ENCODE peak calls at places on chromosome 3, in seven cellular contexts. One of them, this sample, is unnamed.

GRCh38 chr3:21920431-21920830 is 169.4 kb upstream of the ZNF385D start:
- ATAC-seq in CD4-positive, alpha-beta T cell: no peak
- ATAC-seq in stimulated activated effector memory CD8-positive, alpha-beta T cell treated with anti-CD3 and anti-CD28 coated beads, Interleukin-12 subunit alpha, Interleukin-12 subunit beta, amount 100 ng/mL, for 72 hours: no peak
- ATAC-seq in left cardiac atrium: peak
- ATAC-seq in esophagus mucosa: no peak
- ATAC-seq in mucosa of descending colon: no peak
- ATAC-seq in activated naive CD4-positive, alpha-beta T cell treated with anti-CD3 and anti-CD28 coated beads, Interleukin-2, amount 50 U/mL, for 72 hours: no peak
- ATAC-seq in this sample: no peak

GRCh38 chr3:138113309-138113708 is 2.1 kb downstream of the DZIP1L start:
- ATAC-seq in CD4-positive, alpha-beta T cell: no peak
- ATAC-seq in stimulated activated effector memory CD8-positive, alpha-beta T cell treated with anti-CD3 and anti-CD28 coated beads, Interleukin-12 subunit alpha, Interleukin-12 subunit beta, amount 100 ng/mL, for 72 hours: no peak
- ATAC-seq in left cardiac atrium: no peak
- ATAC-seq in esophagus mucosa: peak
- ATAC-seq in mucosa of descending colon: no peak
- ATAC-seq in activated naive CD4-positive, alpha-beta T cell treated with anti-CD3 and anti-CD28 coated beads, Interleukin-2, amount 50 U/mL, for 72 hours: no peak
- ATAC-seq in this sample: no peak

GRCh38 chr3:156610154-156610553 is 55.2 kb upstream of the SSR3 start:
- ATAC-seq in CD4-positive, alpha-beta T cell: no peak
- ATAC-seq in stimulated activated effector memory CD8-positive, alpha-beta T cell treated with anti-CD3 and anti-CD28 coated beads, Interleukin-12 subunit alpha, Interleukin-12 subunit beta, amount 100 ng/mL, for 72 hours: no peak
- ATAC-seq in left cardiac atrium: no peak
- ATAC-seq in esophagus mucosa: no peak
- ATAC-seq in mucosa of descending colon: peak
- ATAC-seq in activated naive CD4-positive, alpha-beta T cell treated with anti-CD3 and anti-CD28 coated beads, Interleukin-2, amount 50 U/mL, for 72 hours: no peak
- ATAC-seq in this sample: no peak

GRCh38 chr3:102162251-102162650 is 272.6 kb upstream of the ZPLD1 start:
- ATAC-seq in CD4-positive, alpha-beta T cell: no peak
- ATAC-seq in stimulated activated effector memory CD8-positive, alpha-beta T cell treated with anti-CD3 and anti-CD28 coated beads, Interleukin-12 subunit alpha, Interleukin-12 subunit beta, amount 100 ng/mL, for 72 hours: peak
- ATAC-seq in left cardiac atrium: no peak
- ATAC-seq in esophagus mucosa: no peak
- ATAC-seq in mucosa of descending colon: no peak
- ATAC-seq in activated naive CD4-positive, alpha-beta T cell treated with anti-CD3 and anti-CD28 coated beads, Interleukin-2, amount 50 U/mL, for 72 hours: peak
- ATAC-seq in this sample: peak

GRCh38 chr3:185318136-185318535 is 44.8 kb upstream of the MAP3K13 start:
- ATAC-seq in CD4-positive, alpha-beta T cell: no peak
- ATAC-seq in stimulated activated effector memory CD8-positive, alpha-beta T cell treated with anti-CD3 and anti-CD28 coated beads, Interleukin-12 subunit alpha, Interleukin-12 subunit beta, amount 100 ng/mL, for 72 hours: no peak
- ATAC-seq in left cardiac atrium: peak
- ATAC-seq in esophagus mucosa: peak
- ATAC-seq in mucosa of descending colon: peak
- ATAC-seq in activated naive CD4-positive, alpha-beta T cell treated with anti-CD3 and anti-CD28 coated beads, Interleukin-2, amount 50 U/mL, for 72 hours: no peak
- ATAC-seq in this sample: no peak

GRCh38 chr3:94049267-94049666 is 13.4 kb downstream of the DHFR2 start:
- ATAC-seq in CD4-positive, alpha-beta T cell: no peak
- ATAC-seq in stimulated activated effector memory CD8-positive, alpha-beta T cell treated with anti-CD3 and anti-CD28 coated beads, Interleukin-12 subunit alpha, Interleukin-12 subunit beta, amount 100 ng/mL, for 72 hours: peak
- ATAC-seq in left cardiac atrium: no peak
- ATAC-seq in esophagus mucosa: no peak
- ATAC-seq in mucosa of descending colon: no peak
- ATAC-seq in activated naive CD4-positive, alpha-beta T cell treated with anti-CD3 and anti-CD28 coated beads, Interleukin-2, amount 50 U/mL, for 72 hours: no peak
- ATAC-seq in this sample: peak

GRCh38 chr3:141484701-141485287 is 2.0 kb upstream of the RASA2 start:
- ATAC-seq in CD4-positive, alpha-beta T cell: no peak
- ATAC-seq in stimulated activated effector memory CD8-positive, alpha-beta T cell treated with anti-CD3 and anti-CD28 coated beads, Interleukin-12 subunit alpha, Interleukin-12 subunit beta, amount 100 ng/mL, for 72 hours: no peak
- ATAC-seq in left cardiac atrium: no peak
- ATAC-seq in esophagus mucosa: no peak
- ATAC-seq in mucosa of descending colon: no peak
- ATAC-seq in activated naive CD4-positive, alpha-beta T cell treated with anti-CD3 and anti-CD28 coated beads, Interleukin-2, amount 50 U/mL, for 72 hours: no peak
- ATAC-seq in this sample: no peak

GRCh38 chr3:29972594-29972993 is 633.8 kb upstream of the TGFBR2 start:
- ATAC-seq in CD4-positive, alpha-beta T cell: no peak
- ATAC-seq in stimulated activated effector memory CD8-positive, alpha-beta T cell treated with anti-CD3 and anti-CD28 coated beads, Interleukin-12 subunit alpha, Interleukin-12 subunit beta, amount 100 ng/mL, for 72 hours: no peak
- ATAC-seq in left cardiac atrium: peak
- ATAC-seq in esophagus mucosa: no peak
- ATAC-seq in mucosa of descending colon: no peak
- ATAC-seq in activated naive CD4-positive, alpha-beta T cell treated with anti-CD3 and anti-CD28 coated beads, Interleukin-2, amount 50 U/mL, for 72 hours: no peak
- ATAC-seq in this sample: no peak

GRCh38 chr3:15795563-15796308 is 2.0 kb downstream of the ANKRD28 start:
- ATAC-seq in CD4-positive, alpha-beta T cell: peak
- ATAC-seq in stimulated activated effector memory CD8-positive, alpha-beta T cell treated with anti-CD3 and anti-CD28 coated beads, Interleukin-12 subunit alpha, Interleukin-12 subunit beta, amount 100 ng/mL, for 72 hours: peak
- ATAC-seq in left cardiac atrium: peak
- ATAC-seq in esophagus mucosa: no peak
- ATAC-seq in mucosa of descending colon: peak
- ATAC-seq in activated naive CD4-positive, alpha-beta T cell treated with anti-CD3 and anti-CD28 coated beads, Interleukin-2, amount 50 U/mL, for 72 hours: peak
- ATAC-seq in this sample: peak

GRCh38 chr3:39287216-39287858 is 7.5 kb upstream of the CX3CR1 start:
- ATAC-seq in CD4-positive, alpha-beta T cell: no peak
- ATAC-seq in stimulated activated effector memory CD8-positive, alpha-beta T cell treated with anti-CD3 and anti-CD28 coated beads, Interleukin-12 subunit alpha, Interleukin-12 subunit beta, amount 100 ng/mL, for 72 hours: no peak
- ATAC-seq in left cardiac atrium: no peak
- ATAC-seq in esophagus mucosa: no peak
- ATAC-seq in mucosa of descending colon: no peak
- ATAC-seq in activated naive CD4-positive, alpha-beta T cell treated with anti-CD3 and anti-CD28 coated beads, Interleukin-2, amount 50 U/mL, for 72 hours: no peak
- ATAC-seq in this sample: no peak

GRCh38 chr3:30752961-30753360 is 141.5 kb downstream of the GADL1 start:
- ATAC-seq in CD4-positive, alpha-beta T cell: no peak
- ATAC-seq in stimulated activated effector memory CD8-positive, alpha-beta T cell treated with anti-CD3 and anti-CD28 coated beads, Interleukin-12 subunit alpha, Interleukin-12 subunit beta, amount 100 ng/mL, for 72 hours: no peak
- ATAC-seq in left cardiac atrium: peak
- ATAC-seq in esophagus mucosa: peak
- ATAC-seq in mucosa of descending colon: peak
- ATAC-seq in activated naive CD4-positive, alpha-beta T cell treated with anti-CD3 and anti-CD28 coated beads, Interleukin-2, amount 50 U/mL, for 72 hours: no peak
- ATAC-seq in this sample: no peak

GRCh38 chr3:142863010-142863787 is 25.7 kb downstream of the PCOLCE2 start:
- ATAC-seq in CD4-positive, alpha-beta T cell: no peak
- ATAC-seq in stimulated activated effector memory CD8-positive, alpha-beta T cell treated with anti-CD3 and anti-CD28 coated beads, Interleukin-12 subunit alpha, Interleukin-12 subunit beta, amount 100 ng/mL, for 72 hours: peak
- ATAC-seq in left cardiac atrium: peak
- ATAC-seq in esophagus mucosa: peak
- ATAC-seq in mucosa of descending colon: peak
- ATAC-seq in activated naive CD4-positive, alpha-beta T cell treated with anti-CD3 and anti-CD28 coated beads, Interleukin-2, amount 50 U/mL, for 72 hours: peak
- ATAC-seq in this sample: peak

GRCh38 chr3:24100694-24101402 is 155.8 kb downstream of the NR1D2 start:
- ATAC-seq in CD4-positive, alpha-beta T cell: no peak
- ATAC-seq in stimulated activated effector memory CD8-positive, alpha-beta T cell treated with anti-CD3 and anti-CD28 coated beads, Interleukin-12 subunit alpha, Interleukin-12 subunit beta, amount 100 ng/mL, for 72 hours: peak
- ATAC-seq in left cardiac atrium: peak
- ATAC-seq in esophagus mucosa: no peak
- ATAC-seq in mucosa of descending colon: no peak
- ATAC-seq in activated naive CD4-positive, alpha-beta T cell treated with anti-CD3 and anti-CD28 coated beads, Interleukin-2, amount 50 U/mL, for 72 hours: no peak
- ATAC-seq in this sample: no peak

GRCh38 chr3:165744025-165744424 is 93.2 kb downstream of the BCHE start:
- ATAC-seq in CD4-positive, alpha-beta T cell: no peak
- ATAC-seq in stimulated activated effector memory CD8-positive, alpha-beta T cell treated with anti-CD3 and anti-CD28 coated beads, Interleukin-12 subunit alpha, Interleukin-12 subunit beta, amount 100 ng/mL, for 72 hours: no peak
- ATAC-seq in left cardiac atrium: no peak
- ATAC-seq in esophagus mucosa: no peak
- ATAC-seq in mucosa of descending colon: peak
- ATAC-seq in activated naive CD4-positive, alpha-beta T cell treated with anti-CD3 and anti-CD28 coated beads, Interleukin-2, amount 50 U/mL, for 72 hours: no peak
- ATAC-seq in this sample: no peak

GRCh38 chr3:8238434-8238833 is 263.2 kb upstream of the LMCD1 start:
- ATAC-seq in CD4-positive, alpha-beta T cell: no peak
- ATAC-seq in stimulated activated effector memory CD8-positive, alpha-beta T cell treated with anti-CD3 and anti-CD28 coated beads, Interleukin-12 subunit alpha, Interleukin-12 subunit beta, amount 100 ng/mL, for 72 hours: no peak
- ATAC-seq in left cardiac atrium: no peak
- ATAC-seq in esophagus mucosa: no peak
- ATAC-seq in mucosa of descending colon: no peak
- ATAC-seq in activated naive CD4-positive, alpha-beta T cell treated with anti-CD3 and anti-CD28 coated beads, Interleukin-2, amount 50 U/mL, for 72 hours: no peak
- ATAC-seq in this sample: no peak

GRCh38 chr3:95356764-95357501 is 1294.1 kb downstream of the NSUN3 start:
- ATAC-seq in CD4-positive, alpha-beta T cell: no peak
- ATAC-seq in stimulated activated effector memory CD8-positive, alpha-beta T cell treated with anti-CD3 and anti-CD28 coated beads, Interleukin-12 subunit alpha, Interleukin-12 subunit beta, amount 100 ng/mL, for 72 hours: no peak
- ATAC-seq in left cardiac atrium: no peak
- ATAC-seq in esophagus mucosa: no peak
- ATAC-seq in mucosa of descending colon: no peak
- ATAC-seq in activated naive CD4-positive, alpha-beta T cell treated with anti-CD3 and anti-CD28 coated beads, Interleukin-2, amount 50 U/mL, for 72 hours: no peak
- ATAC-seq in this sample: no peak

GRCh38 chr3:146163584-146163983 is 2.6 kb upstream of the PLOD2 start:
- ATAC-seq in CD4-positive, alpha-beta T cell: no peak
- ATAC-seq in stimulated activated effector memory CD8-positive, alpha-beta T cell treated with anti-CD3 and anti-CD28 coated beads, Interleukin-12 subunit alpha, Interleukin-12 subunit beta, amount 100 ng/mL, for 72 hours: no peak
- ATAC-seq in left cardiac atrium: no peak
- ATAC-seq in esophagus mucosa: peak
- ATAC-seq in mucosa of descending colon: no peak
- ATAC-seq in activated naive CD4-positive, alpha-beta T cell treated with anti-CD3 and anti-CD28 coated beads, Interleukin-2, amount 50 U/mL, for 72 hours: no peak
- ATAC-seq in this sample: no peak

GRCh38 chr3:156797368-156797767 is 28.8 kb upstream of the LEKR1 start:
- ATAC-seq in CD4-positive, alpha-beta T cell: no peak
- ATAC-seq in stimulated activated effector memory CD8-positive, alpha-beta T cell treated with anti-CD3 and anti-CD28 coated beads, Interleukin-12 subunit alpha, Interleukin-12 subunit beta, amount 100 ng/mL, for 72 hours: no peak
- ATAC-seq in left cardiac atrium: no peak
- ATAC-seq in esophagus mucosa: no peak
- ATAC-seq in mucosa of descending colon: no peak
- ATAC-seq in activated naive CD4-positive, alpha-beta T cell treated with anti-CD3 and anti-CD28 coated beads, Interleukin-2, amount 50 U/mL, for 72 hours: no peak
- ATAC-seq in this sample: no peak

GRCh38 chr3:126758882-126759281 is 54.8 kb downstream of the CHCHD6 start:
- ATAC-seq in CD4-positive, alpha-beta T cell: no peak
- ATAC-seq in stimulated activated effector memory CD8-positive, alpha-beta T cell treated with anti-CD3 and anti-CD28 coated beads, Interleukin-12 subunit alpha, Interleukin-12 subunit beta, amount 100 ng/mL, for 72 hours: no peak
- ATAC-seq in left cardiac atrium: no peak
- ATAC-seq in esophagus mucosa: no peak
- ATAC-seq in mucosa of descending colon: no peak
- ATAC-seq in activated naive CD4-positive, alpha-beta T cell treated with anti-CD3 and anti-CD28 coated beads, Interleukin-2, amount 50 U/mL, for 72 hours: no peak
- ATAC-seq in this sample: no peak

GRCh38 chr3:51099794-51100542 is 285.1 kb upstream of the MANF start:
- ATAC-seq in CD4-positive, alpha-beta T cell: no peak
- ATAC-seq in stimulated activated effector memory CD8-positive, alpha-beta T cell treated with anti-CD3 and anti-CD28 coated beads, Interleukin-12 subunit alpha, Interleukin-12 subunit beta, amount 100 ng/mL, for 72 hours: no peak
- ATAC-seq in left cardiac atrium: peak
- ATAC-seq in esophagus mucosa: peak
- ATAC-seq in mucosa of descending colon: peak
- ATAC-seq in activated naive CD4-positive, alpha-beta T cell treated with anti-CD3 and anti-CD28 coated beads, Interleukin-2, amount 50 U/mL, for 72 hours: no peak
- ATAC-seq in this sample: no peak

GRCh38 chr3:170724599-170724998 is 138.7 kb upstream of the SLC7A14 start:
- ATAC-seq in CD4-positive, alpha-beta T cell: no peak
- ATAC-seq in stimulated activated effector memory CD8-positive, alpha-beta T cell treated with anti-CD3 and anti-CD28 coated beads, Interleukin-12 subunit alpha, Interleukin-12 subunit beta, amount 100 ng/mL, for 72 hours: peak
- ATAC-seq in left cardiac atrium: peak
- ATAC-seq in esophagus mucosa: no peak
- ATAC-seq in mucosa of descending colon: peak
- ATAC-seq in activated naive CD4-positive, alpha-beta T cell treated with anti-CD3 and anti-CD28 coated beads, Interleukin-2, amount 50 U/mL, for 72 hours: no peak
- ATAC-seq in this sample: no peak